ENCODE peak calls at places on chromosomes 6 and 20, in ten cellular contexts. F is suprapubic skin, Q is upper lobe of left lung, Z is SK-N-SH, I is sigmoid colon, E is HCT116, T is GM23338, V is spleen, J is stomach, H is K562. P is an unnamed sample. For H3K36me3, the result is how much of the 10 kb centered on the place peaks cover.

GRCh38 chr6:167504412-167504961 is 179.6 kb downstream of the TTLL2 start:
- DNase-seq in I (no peak), F (no peak), J (no peak), E (no peak), V (no peak), Z (no peak), T (no peak), H (no peak), Q (no peak), P (no peak)

GRCh38 chr20:63884506-63885263 is 10.2 kb upstream of the DNAJC5 start:
- DNase-seq in E (no peak), F (no peak), J (peak), Q (peak), T (no peak), Z (peak), V (peak), I (no peak), H (no peak), P (peak)

GRCh38 chr20:61360296-61360695 is 108.2 kb downstream of the CDH4 start:
- DNase-seq in F (no peak), I (no peak), T (no peak), H (no peak), E (no peak), Z (no peak), Q (no peak), J (no peak), V (no peak), P (no peak)

GRCh38 chr20:20237093-20237959 is 130.6 kb upstream of the INSM1 start:
- DNase-seq in I (no peak), E (peak), Z (peak), V (no peak), H (peak), Q (no peak), T (peak), F (no peak), J (peak), P (no peak)

GRCh38 chr6:132218063-132218696 is 183.1 kb downstream of the MOXD1 start:
- DNase-seq in T (peak), J (no peak), H (peak), Z (peak), V (no peak), E (peak), Q (no peak), I (no peak), F (no peak), P (no peak)

GRCh38 chr6:124400600-124400999 is 561.6 kb upstream of the RNF217 start:
- DNase-seq in E (no peak), V (no peak), Z (no peak), F (no peak), T (no peak), H (no peak), I (no peak), Q (no peak), J (no peak), P (no peak)

GRCh38 chr6:111478749-111479148 is 4.3 kb downstream of the REV3L start:
- DNase-seq in J (no peak), I (no peak), H (peak), Z (no peak), F (no peak), T (peak), E (peak), Q (no peak), V (no peak), P (no peak)

GRCh38 chr6:156033598-156033997 is 578.0 kb upstream of the NOX3 start:
- DNase-seq in H (no peak), I (no peak), J (no peak), T (no peak), E (no peak), F (no peak), V (no peak), Q (no peak), Z (peak), P (no peak)

GRCh38 chr6:111737065-111737521 is 131.4 kb upstream of the TRAF3IP2 start:
- DNase-seq in J (no peak), E (no peak), T (no peak), F (no peak), V (no peak), Q (no peak), Z (no peak), I (no peak), H (no peak), P (no peak)

GRCh38 chr20:39049148-39049547 is 87.0 kb downstream of the DHX35 start:
- DNase-seq in Q (no peak), F (peak), H (no peak), V (no peak), J (no peak), I (peak), T (no peak), E (no peak), Z (no peak), P (no peak)

GRCh38 chr6:46102123-46102522 is 27.7 kb upstream of the ENPP4 start:
- DNase-seq in T (no peak), I (no peak), E (no peak), J (no peak), Q (no peak), V (no peak), Z (no peak), F (no peak), H (no peak), P (no peak)

GRCh38 chr6:24492475-24492874 is 2.3 kb upstream of the ALDH5A1 start:
- DNase-seq in T (peak), E (no peak), Z (no peak), F (no peak), J (no peak), V (no peak), H (peak), I (no peak), Q (no peak), P (no peak)

GRCh38 chr6:39104528-39104927 is 10.5 kb downstream of the SAYSD1 start:
- DNase-seq in E (no peak), Q (no peak), H (no peak), I (no peak), J (no peak), V (no peak), Z (no peak), T (no peak), F (no peak), P (no peak)

GRCh38 chr6:116218172-116218633 is 35.7 kb downstream of the TSPYL4 start:
- DNase-seq in T (no peak), V (no peak), E (no peak), Z (no peak), Q (no peak), F (no peak), J (no peak), H (no peak), I (no peak), P (no peak)

GRCh38 chr6:65191412-65191811 is 515.6 kb downstream of the EYS start:
- DNase-seq in T (peak), Q (no peak), F (no peak), Z (no peak), E (no peak), H (no peak), V (no peak), I (no peak), J (no peak), P (no peak)
- H3K36me3 ChIP-seq in T (under half), Q (under half), F (under half), Z (under half), E (under half), H (under half), V (under half), I (under half), J (under half), P (under half)

GRCh38 chr6:4351857-4352669 is 216.7 kb upstream of the ECI2 start:
- DNase-seq in H (peak), Z (peak), J (peak), F (peak), Q (no peak), V (no peak), E (peak), T (no peak), I (peak), P (peak)
- TF ChIP-seq POLR2AphosphoS5 in H (no peak), Z (peak), J (no peak), F (peak), Q (peak), V (no peak), E (no peak), T (no peak), I (peak), P (no peak)

DNA sequence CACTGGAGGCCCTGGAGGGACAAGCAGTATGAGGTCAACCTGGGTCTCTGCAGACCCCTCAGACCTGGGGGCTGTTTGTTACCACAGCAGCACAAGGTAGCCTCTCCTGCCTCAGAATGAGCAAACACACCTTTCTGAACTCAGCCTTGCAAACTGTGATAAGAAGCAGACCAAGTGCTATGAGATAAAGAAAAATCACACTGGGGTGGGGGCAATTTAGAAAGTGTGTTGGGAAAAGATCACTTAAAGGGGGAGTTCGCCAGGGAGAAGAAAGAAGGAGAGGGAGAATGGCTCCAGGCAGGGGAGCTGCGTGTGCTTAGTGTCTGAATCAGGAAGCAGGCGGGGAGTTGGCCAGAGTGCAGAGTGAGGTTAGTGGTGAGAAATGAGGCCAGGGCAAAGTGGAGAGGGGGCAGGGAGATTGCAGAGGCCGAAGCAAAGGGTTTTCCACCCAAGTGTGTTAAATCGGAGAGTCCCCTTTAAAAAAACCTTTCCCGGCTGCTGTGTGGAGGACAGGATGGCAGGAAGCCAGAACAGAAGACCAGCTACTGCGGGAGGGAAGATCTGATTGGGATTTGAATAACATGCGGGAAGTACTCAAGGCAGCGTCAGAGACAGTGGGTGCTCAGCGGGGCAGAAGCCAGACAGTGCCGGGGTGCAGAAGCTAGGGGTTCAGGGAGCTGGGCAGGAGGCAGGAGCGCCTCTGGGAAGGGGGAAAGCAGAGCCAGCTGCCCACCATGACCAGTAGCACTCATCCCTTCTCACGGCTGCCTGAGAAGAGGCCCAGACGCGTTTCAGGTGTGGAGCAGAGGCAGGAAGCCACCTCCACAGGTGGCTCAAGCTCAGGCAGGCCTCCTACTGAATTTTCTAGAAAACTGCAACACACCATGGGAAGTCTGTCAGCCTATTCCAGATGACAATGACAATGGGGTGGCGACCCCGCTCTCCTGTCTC is 9.0 kb downstream of the ADA start:
- DNase-seq in Q (no peak), J (peak), I (peak), F (no peak), V (peak), Z (peak), T (peak), H (peak), E (no peak), P (peak)
- H3K36me3 ChIP-seq in Q (under half), J (under half), I (under half), F (under half), V (under half), Z (under half), T (under half), H (under half), E (under half), P (under half)

GRCh38 chr6:1424306-1424927 is 35.0 kb downstream of the FOXF2 start:
- DNase-seq in I (peak), H (peak), Z (peak), Q (no peak), E (peak), F (no peak), V (no peak), J (peak), T (peak), P (no peak)
- TF ChIP-seq POLR2AphosphoS5 in I (no peak), H (no peak), Z (no peak), Q (no peak), E (no peak), F (no peak), V (no peak), J (no peak), T (no peak), P (no peak)

GRCh38 chr6:109891924-109892323 is 86.2 kb upstream of the GPR6 start:
- DNase-seq in V (no peak), E (no peak), F (no peak), H (no peak), Z (no peak), J (no peak), Q (no peak), I (no peak), T (no peak), P (no peak)
- H3K36me3 ChIP-seq in V (under half), E (under half), F (under half), H (under half), Z (under half), J (under half), Q (under half), I (under half), T (under half), P (under half)

GRCh38 chr6:119348308-119349040 is 1.1 kb downstream of the MAN1A1 start:
- DNase-seq in Z (peak), T (peak), J (peak), V (peak), F (peak), I (peak), E (no peak), H (peak), Q (peak), P (no peak)

GRCh38 chr6:119349041-119349340 is 570 bp downstream of the MAN1A1 start:
- DNase-seq in Z (peak), H (no peak), E (no peak), V (peak), J (peak), T (no peak), Q (peak), I (no peak), F (no peak), P (no peak)

GRCh38 chr6:119349341-119350201 is at the start of gene MAN1A1:
- DNase-seq in H (peak), Q (peak), J (peak), T (peak), I (peak), Z (peak), E (peak), V (peak), F (peak), P (peak)

GRCh38 chr6:119351005-119351394 is 1.4 kb upstream of the MAN1A1 start:
- DNase-seq in H (peak), Q (no peak), V (no peak), F (no peak), Z (peak), E (peak), T (no peak), I (no peak), J (no peak), P (no peak)

DNA sequence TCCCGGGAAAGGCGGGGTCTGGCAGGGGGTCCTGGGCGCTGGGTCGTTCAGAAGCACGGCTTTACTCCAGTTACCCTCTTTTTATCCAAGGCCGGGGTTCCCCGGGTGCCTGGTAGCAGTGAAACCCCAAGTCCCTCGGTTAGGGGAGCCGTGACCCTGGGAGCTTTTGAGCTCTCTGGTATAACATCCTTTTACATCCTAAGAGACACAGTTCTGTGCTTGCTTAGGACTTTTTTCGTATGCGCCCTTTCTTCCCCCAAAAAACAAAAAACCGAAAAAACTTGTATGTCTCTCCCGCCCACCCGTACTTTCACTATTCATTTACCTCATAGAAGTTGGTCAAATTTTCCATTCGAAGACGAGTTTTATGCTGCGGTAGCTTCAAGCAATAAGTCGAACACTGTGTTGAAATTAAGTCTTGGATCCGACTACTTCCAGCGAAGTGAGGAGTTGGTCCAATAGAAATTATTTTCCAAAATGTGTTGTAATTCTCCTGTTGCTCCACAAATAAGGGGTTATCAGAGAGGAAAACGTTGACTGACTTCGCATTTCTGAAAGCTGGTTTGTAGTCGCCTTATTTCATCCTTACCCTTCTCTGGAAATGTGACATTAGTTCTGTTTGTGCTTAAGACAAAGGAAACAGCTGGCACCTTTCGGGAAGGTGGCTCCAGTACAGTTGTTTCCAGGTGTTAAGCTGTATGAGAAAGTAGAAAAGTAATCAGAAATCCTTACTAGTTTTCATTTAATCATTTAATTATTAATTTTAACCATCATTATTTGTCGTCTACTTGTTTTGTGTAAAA is 842 bp upstream of the MAN1A1 start:
- DNase-seq in F (no peak), J (no peak), I (no peak), H (peak), Q (no peak), Z (peak), T (peak), E (peak), V (no peak), P (no peak)
- TF ChIP-seq POLR2AphosphoS5 in F (peak), J (peak), I (peak), H (no peak), Q (no peak), Z (no peak), T (no peak), E (no peak), V (no peak), P (peak)

GRCh38 chr6:43517503-43518357 is 841 bp downstream of the POLR1C start:
- DNase-seq in Q (no peak), Z (no peak), F (no peak), I (no peak), H (peak), V (peak), T (peak), E (no peak), J (no peak), P (no peak)
- H3K36me3 ChIP-seq in Q (under half), Z (half or more), F (half or more), I (half or more), H (half or more), V (half or more), T (under half), E (half or more), J (half or more), P (under half)

GRCh38 chr6:129498950-129499870 is 210.8 kb downstream of the ARHGAP18 start:
- DNase-seq in E (peak), Z (peak), J (no peak), H (peak), T (peak), V (no peak), I (no peak), Q (no peak), F (no peak), P (no peak)
- TF ChIP-seq POLR2AphosphoS5 in E (no peak), Z (no peak), J (no peak), H (no peak), T (no peak), V (no peak), I (no peak), Q (no peak), F (no peak), P (peak)

P was measured in breast epithelium.